ENCODE peak calls at places on chromosomes 5 and 9, in ten cellular contexts. R is A673, F is PC-3, Y is GM23338, U is IMR-90, V is endodermal cell, A is psoas muscle, S is aorta, B is spleen, I is Peyer's patch. W is an unnamed sample.
A peak's percentile ranks its signal among the peaks of the same experiment; 100 is the strongest.

GRCh38 chr5:132294728-132295504 is 722 bp downstream of the SLC22A4 start:
- DNase-seq in R (peak; percentile 63), F (peak; percentile 82), Y (peak; percentile 70), U (peak; percentile 79), V (peak; percentile 78), A (peak; percentile 84), S (peak; percentile 91), B (peak; percentile 92), I (peak; percentile 23), W (peak; percentile 72)

GRCh38 chr5:54628049-54628448 is 110.5 kb downstream of the SNX18 start:
- DNase-seq in R (no peak), F (no peak), Y (no peak), U (no peak), V (no peak), A (no peak), S (no peak), B (no peak), I (no peak), W (no peak)

GRCh38 chr5:169701910-169702451 is 64.9 kb downstream of the DOCK2 start:
- DNase-seq in R (peak; percentile 66), F (peak; percentile 65), Y (peak; percentile 52), U (peak; percentile 64), V (peak; percentile 55), A (no peak), S (no peak), B (no peak), I (no peak), W (no peak)

GRCh38 chr5:77390795-77391194 is 101.3 kb downstream of the WDR41 start:
- DNase-seq in R (no peak), F (peak; percentile 70), Y (no peak), U (peak; percentile 69), V (no peak), A (no peak), S (no peak), B (no peak), I (no peak), W (no peak)

GRCh38 chr9:123318192-123318591 is 37.8 kb upstream of the CRB2 start:
- DNase-seq in R (no peak), F (no peak), Y (no peak), U (no peak), V (no peak), A (no peak), S (peak; percentile 52), B (peak; percentile 64), I (no peak), W (no peak)

GRCh38 chr9:21831841-21832509 is 29.5 kb downstream of the MTAP start:
- DNase-seq in R (peak; percentile 35), F (peak; percentile 59), Y (no peak), U (peak; percentile 98), V (no peak), A (no peak), S (no peak), B (no peak), I (no peak), W (no peak)

GRCh38 chr9:69303331-69303730 is 21.7 kb upstream of the ENTREP1 start:
- DNase-seq in R (no peak), F (no peak), Y (no peak), U (no peak), V (no peak), A (no peak), S (no peak), B (no peak), I (no peak), W (no peak)

GRCh38 chr5:32017638-32018429 is 156.3 kb downstream of the GOLPH3 start:
- DNase-seq in R (peak; percentile 33), F (no peak), Y (no peak), U (no peak), V (no peak), A (no peak), S (no peak), B (peak; percentile 50), I (no peak), W (no peak)

GRCh38 chr5:68114641-68115040 is 100.9 kb upstream of the PIK3R1 start:
- DNase-seq in R (no peak), F (no peak), Y (no peak), U (peak; percentile 84), V (no peak), A (no peak), S (no peak), B (no peak), I (no peak), W (no peak)

GRCh38 chr5:33892419-33893151 is 795 bp upstream of the ADAMTS12 start:
- DNase-seq in R (no peak), F (peak; percentile 91), Y (peak; percentile 55), U (peak; percentile 94), V (no peak), A (peak; percentile 50), S (peak; percentile 87), B (no peak), I (no peak), W (no peak)
- H3K4me3 ChIP-seq in R (peak overlapping the region; percentile 23), F (no peak overlapping the region), Y (peak overlapping the region; percentile 89), U (peak overlapping the region; percentile 25), V (peak overlapping the region; percentile 91), A (peak overlapping the region; percentile 51), S (peak overlapping the region; percentile 49), B (peak overlapping the region; percentile 33), I (peak overlapping the region; percentile 42), W (peak overlapping the region; percentile 38)

GRCh38 chr9:114278881-114279570 is 43.9 kb upstream of the ORM1 start:
- DNase-seq in R (peak; percentile 71), F (peak; percentile 62), Y (no peak), U (peak; percentile 51), V (peak; percentile 41), A (peak; percentile 45), S (peak; percentile 88), B (peak; percentile 55), I (no peak), W (peak; percentile 40)

GRCh38 chr9:114279693-114280092 is 43.2 kb upstream of the ORM1 start:
- DNase-seq in R (no peak), F (no peak), Y (no peak), U (no peak), V (no peak), A (no peak), S (peak; percentile 10), B (no peak), I (no peak), W (no peak)

GRCh38 chr9:114275246-114275994 is 47.5 kb upstream of the ORM1 start:
- DNase-seq in R (no peak), F (peak; percentile 31), Y (no peak), U (peak; percentile 43), V (peak; percentile 29), A (peak; percentile 46), S (peak; percentile 61), B (peak; percentile 24), I (no peak), W (no peak)

GRCh38 chr9:114278356-114278755 is 44.5 kb upstream of the ORM1 start:
- DNase-seq in R (no peak), F (no peak), Y (no peak), U (no peak), V (no peak), A (peak; percentile 3), S (peak; percentile 5), B (peak; percentile 4), I (no peak), W (peak; percentile 8)

DNA sequence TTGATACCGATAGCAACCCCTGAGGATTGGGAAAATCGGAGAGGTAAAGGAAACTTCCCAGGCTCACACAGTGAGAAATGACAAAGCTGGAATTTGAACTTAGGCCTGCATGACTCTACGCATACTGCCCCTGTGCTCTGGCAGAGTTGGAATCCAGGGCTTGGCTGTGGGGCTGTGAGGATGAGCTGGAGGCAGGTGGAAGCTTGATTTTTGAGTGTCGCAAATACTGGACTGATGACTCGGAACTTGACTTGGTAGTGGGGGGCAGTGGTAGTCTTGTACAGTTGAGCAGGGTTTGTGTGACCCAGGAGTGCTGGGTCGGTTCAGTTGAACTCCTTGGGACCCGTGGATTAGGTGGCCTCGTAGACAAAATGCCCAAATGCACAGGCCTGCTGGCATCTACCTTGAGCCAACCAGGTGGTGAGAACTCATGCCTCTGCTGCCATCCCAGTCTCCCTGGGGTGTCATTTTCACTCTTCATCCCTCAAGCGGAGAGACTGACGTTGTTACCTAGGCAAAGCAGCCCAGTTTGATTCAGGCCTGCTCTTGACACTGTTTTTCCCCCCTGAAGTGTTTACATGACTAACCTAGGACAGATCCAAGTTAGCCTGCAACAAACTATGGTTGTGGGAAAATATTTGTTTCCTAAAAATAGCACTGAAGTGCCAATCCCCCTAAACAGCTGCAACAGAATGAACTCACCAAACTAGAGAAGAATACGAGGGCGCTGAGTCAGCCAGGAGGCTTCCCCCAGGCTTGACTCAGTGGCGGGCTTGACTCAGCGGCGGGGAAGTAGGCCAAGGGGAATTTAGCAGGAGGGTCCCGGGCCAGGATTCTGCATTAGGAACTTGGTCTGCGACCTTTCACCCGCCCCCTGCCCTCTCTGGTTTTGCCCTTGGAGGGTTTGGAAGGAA is 45.7 kb upstream of the ORM1 start:
- DNase-seq in R (no peak), F (peak; percentile 86), Y (no peak), U (peak; percentile 98), V (peak; percentile 31), A (peak; percentile 67), S (peak; percentile 79), B (peak; percentile 44), I (no peak), W (peak; percentile 30)
- H3K4me1 ChIP-seq in R (peaks cover 9% of the 10 kb centered on the region), F (peaks cover 34% of the 10 kb centered on the region), Y (no peaks in the 10 kb centered on the region), U (peaks cover 34% of the 10 kb centered on the region), V (no peaks in the 10 kb centered on the region), A (peaks cover 24% of the 10 kb centered on the region), S (no peaks in the 10 kb centered on the region), B (no peaks in the 10 kb centered on the region), I (no peaks in the 10 kb centered on the region), W (no peaks in the 10 kb centered on the region)

DNA sequence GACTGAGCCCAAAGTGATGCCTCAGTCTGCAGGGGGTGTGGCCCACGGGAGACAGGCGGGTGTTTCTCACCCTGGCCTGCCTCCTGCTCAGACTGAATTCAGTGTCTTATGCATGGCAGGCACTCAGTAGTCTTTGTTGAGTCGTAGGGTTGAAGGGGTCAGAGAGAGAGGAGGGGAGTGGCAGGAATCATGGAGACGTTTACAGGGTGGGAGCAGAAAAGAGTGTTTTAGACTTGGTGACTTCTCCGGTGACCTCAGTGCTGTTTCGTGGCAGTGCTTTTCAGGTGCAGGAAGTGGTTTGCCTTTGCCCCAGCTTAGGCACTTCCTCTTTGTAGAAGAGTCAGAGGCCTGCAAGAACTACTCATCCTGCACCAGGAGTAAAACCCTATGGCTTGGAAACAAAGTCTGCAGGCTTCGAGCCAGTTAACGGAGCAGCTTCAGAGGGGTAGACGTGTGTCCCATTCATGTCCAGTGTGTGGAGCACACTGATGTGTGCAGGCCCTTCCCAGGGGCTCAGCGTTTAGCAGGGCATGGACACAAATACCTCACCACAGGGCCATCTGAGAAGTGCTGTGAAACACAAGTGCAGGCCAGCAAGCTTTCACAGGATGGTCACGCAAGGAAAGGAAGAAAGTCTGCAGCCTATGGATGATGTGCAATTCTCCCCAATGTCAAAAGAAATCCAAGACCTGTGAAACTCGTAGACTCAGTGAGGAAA is 24.5 kb upstream of the SEMA4D start:
- DNase-seq in R (no peak), F (peak; percentile 27), Y (no peak), U (no peak), V (no peak), A (no peak), S (no peak), B (peak; percentile 90), I (peak; percentile 84), W (no peak)
- H3K4me3 ChIP-seq in R (no peak overlapping the region), F (no peak overlapping the region), Y (no peak overlapping the region), U (no peak overlapping the region), V (no peak overlapping the region), A (no peak overlapping the region), S (no peak overlapping the region), B (no peak overlapping the region), I (no peak overlapping the region), W (no peak overlapping the region)

DNA sequence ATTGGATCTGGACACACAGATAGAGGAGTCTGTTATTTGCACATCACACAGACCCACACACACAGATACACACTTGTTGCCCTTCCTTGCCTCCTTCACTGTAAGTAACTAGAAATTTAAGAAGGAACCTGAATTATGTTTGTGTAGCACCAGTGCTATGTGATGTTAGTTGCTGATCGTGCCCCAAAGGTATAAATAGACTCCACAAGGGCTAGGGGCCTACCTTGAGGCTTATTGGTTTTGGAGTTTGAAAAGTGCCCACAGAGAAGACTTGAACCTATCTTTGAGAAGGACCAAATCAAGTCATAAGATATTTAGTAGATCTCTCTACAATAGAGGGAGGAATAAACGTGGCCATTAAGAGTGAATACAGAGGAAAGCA is 8.8 kb upstream of the TGFBI start:
- DNase-seq in R (no peak), F (no peak), Y (no peak), U (no peak), V (peak; percentile 8), A (no peak), S (no peak), B (no peak), I (no peak), W (no peak)
- H3K4me1 ChIP-seq in R (peaks cover 45% of the 10 kb centered on the region), F (peaks cover 42% of the 10 kb centered on the region), Y (no peaks in the 10 kb centered on the region), U (peaks cover 51% of the 10 kb centered on the region), V (no peaks in the 10 kb centered on the region), A (peaks cover 17% of the 10 kb centered on the region), S (peaks cover 5% of the 10 kb centered on the region), B (no peaks in the 10 kb centered on the region), I (no peaks in the 10 kb centered on the region), W (peaks cover 35% of the 10 kb centered on the region)

W was measured in right lobe of liver.